ENCODE peak calls at places on chromosomes 1 and 21, in six cellular contexts. L is H1, J is HCT116, R is K562, T is HepG2, X is endothelial cell of umbilical vein. Y is an unnamed sample.

GRCh38 chr1:186977266-186977957 is 148.7 kb downstream of the PLA2G4A start:
- DNase-seq in J (no peak), L (no peak), X (peak; percentile 83), R (no peak), T (no peak), Y (no peak)

GRCh38 chr1:2269193-2269921 is 41.2 kb downstream of the SKI start:
- DNase-seq in T (no peak), J (no peak), R (no peak), L (no peak), X (no peak), Y (no peak)

GRCh38 chr1:53654216-53655210 is 84.5 kb downstream of the GLIS1 start:
- DNase-seq in L (no peak), R (peak; percentile 36), T (no peak), J (no peak), X (no peak), Y (no peak)

GRCh38 chr1:103123321-103123720 is 15.0 kb upstream of the COL11A1 start:
- DNase-seq in J (no peak), X (no peak), R (no peak), L (no peak), T (no peak), Y (no peak)

GRCh38 chr1:171107257-171107940 is 16.7 kb downstream of the FMO3 start:
- DNase-seq in T (no peak), L (no peak), X (no peak), R (no peak), J (no peak), Y (no peak)

GRCh38 chr1:229111703-229112319 is 159.1 kb upstream of the RAB4A start:
- DNase-seq in T (peak; percentile 41), X (no peak), L (no peak), R (no peak), J (no peak), Y (no peak)

GRCh38 chr1:9376886-9377333 is 84.2 kb downstream of the SPSB1 start:
- DNase-seq in X (peak; percentile 68), R (no peak), T (no peak), L (no peak), J (no peak), Y (no peak)

GRCh38 chr1:203442821-203443220 is 32.8 kb upstream of the PRELP start:
- DNase-seq in T (no peak), L (no peak), J (no peak), X (no peak), R (no peak), Y (no peak)

GRCh38 chr1:91400133-91400725 is 4.4 kb downstream of the HFM1 start:
- DNase-seq in L (no peak), R (no peak), X (no peak), J (no peak), T (no peak), Y (no peak)

GRCh38 chr1:2346691-2347408 is 44.5 kb downstream of the MORN1 start:
- DNase-seq in R (no peak), L (no peak), X (no peak), J (no peak), T (no peak), Y (no peak)

GRCh38 chr1:231032963-231033362 is 7.1 kb downstream of the FAM89A start:
- DNase-seq in R (no peak), L (no peak), J (no peak), T (no peak), X (peak; percentile 12), Y (peak; percentile 57)

GRCh38 chr21:38839683-38840286 is 34.1 kb downstream of the ETS2 start:
- DNase-seq in J (peak; percentile 21), L (no peak), R (no peak), T (no peak), X (peak; percentile 65), Y (no peak)

GRCh38 chr1:236685917-236686814 is at the start of gene ACTN2:
- DNase-seq in L (peak; percentile 76), X (peak; percentile 31), R (peak; percentile 90), T (no peak), J (no peak), Y (no peak)

GRCh38 chr1:93584238-93585003 is 97.2 kb downstream of the BCAR3 start:
- DNase-seq in J (no peak), T (no peak), R (no peak), X (no peak), L (no peak), Y (peak; percentile 65)

GRCh38 chr1:201190005-201190404 is 619 bp upstream of the IGFN1 start:
- DNase-seq in X (no peak), R (no peak), L (no peak), J (no peak), T (no peak), Y (no peak)

GRCh38 chr21:37208056-37208705 is 59.0 kb downstream of the VPS26C start:
- DNase-seq in R (peak; percentile 68), L (no peak), X (no peak), J (no peak), T (peak; percentile 13), Y (no peak)

GRCh38 chr1:153355445-153356071 is 2.1 kb upstream of the S100A9 start:
- DNase-seq in L (peak; percentile 67), X (peak; percentile 23), R (peak; percentile 68), T (peak; percentile 27), J (peak; percentile 46), Y (no peak)

GRCh38 chr21:37149411-37149810 is 76.4 kb downstream of the TTC3 start:
- DNase-seq in L (no peak), X (peak; percentile 37), T (peak; percentile 4), J (no peak), R (no peak), Y (no peak)

GRCh38 chr1:112341986-112342385 is 54.0 kb upstream of the CTTNBP2NL start:
- DNase-seq in X (no peak), L (no peak), J (no peak), R (no peak), T (no peak), Y (no peak)

GRCh38 chr1:112335351-112335750 is 60.7 kb upstream of the CTTNBP2NL start:
- DNase-seq in X (no peak), R (no peak), J (no peak), L (no peak), T (no peak), Y (no peak)

GRCh38 chr1:112332751-112333150 is 63.3 kb upstream of the CTTNBP2NL start:
- DNase-seq in X (no peak), R (no peak), L (no peak), J (no peak), T (no peak), Y (no peak)

DNA sequence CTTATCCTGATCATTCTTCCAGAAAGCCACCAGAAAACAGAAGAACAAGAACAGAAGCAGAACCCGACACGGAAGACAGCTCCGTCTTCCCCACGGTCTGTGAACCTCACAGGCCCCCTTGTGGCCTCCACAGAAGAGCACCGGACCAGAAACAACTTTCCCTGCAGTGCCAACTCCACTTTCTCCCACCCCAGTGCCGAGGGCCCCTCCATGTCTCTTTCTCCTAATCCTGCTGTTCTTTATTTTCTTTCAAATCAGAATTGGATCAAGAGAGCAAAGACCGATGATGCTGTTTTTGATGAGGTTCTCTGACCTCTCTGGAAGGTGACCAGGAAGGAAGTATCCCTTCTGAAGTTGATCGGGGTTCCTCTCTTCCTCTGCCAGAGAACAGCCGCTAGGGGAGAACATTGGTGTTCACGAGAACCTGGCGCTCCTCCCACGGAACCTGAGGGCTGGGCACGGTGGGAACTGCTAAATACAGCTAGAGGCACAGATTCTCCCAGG is 58.9 kb upstream of the CTTNBP2NL start:
- DNase-seq in L (no peak), X (peak; percentile 56), R (peak; percentile 67), J (peak; percentile 51), T (peak; percentile 13), Y (no peak)
- TF ChIP-seq POLR2AphosphoS5 in L (no peak), X (no peak), R (no peak), J (no peak), T (no peak), Y (no peak)

DNA sequence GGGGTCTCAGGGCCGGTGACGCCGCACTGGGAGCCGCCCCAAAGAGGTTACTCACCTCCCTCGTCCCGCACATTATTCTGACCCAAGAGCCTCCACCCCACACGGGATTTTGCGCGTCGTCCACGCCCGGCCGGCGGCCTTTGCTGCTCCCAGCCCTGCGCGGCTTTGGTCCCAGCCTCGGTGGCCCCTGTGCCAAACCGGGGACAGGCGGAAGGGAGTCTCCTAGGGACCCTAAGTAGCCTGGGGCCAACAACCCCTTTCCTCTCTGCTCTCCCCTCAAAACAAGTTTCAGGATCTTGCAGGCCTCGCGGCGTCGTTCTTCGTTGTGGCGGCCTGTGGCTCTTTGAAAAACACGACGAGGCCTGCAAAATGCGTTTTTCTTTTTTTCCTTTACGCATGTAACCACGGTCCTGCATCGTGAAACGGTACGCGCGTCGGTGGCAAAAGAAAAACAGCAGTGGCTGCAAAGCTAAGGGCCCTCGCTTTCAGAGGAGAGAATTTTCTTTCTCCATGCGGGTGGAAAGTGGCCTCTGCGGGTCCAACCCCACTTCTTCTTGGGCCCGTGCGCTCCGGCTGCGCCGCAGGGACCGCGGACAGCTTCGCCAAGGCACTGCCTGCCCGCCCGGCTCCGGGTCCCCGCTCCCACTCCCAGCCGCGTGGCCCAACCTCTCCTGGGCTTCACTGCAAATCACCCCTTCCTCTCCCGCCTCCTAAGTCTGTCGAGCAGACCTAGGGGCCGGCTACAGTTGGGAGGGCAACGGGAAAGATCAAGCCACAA is 816 bp upstream of the RUNX3 start:
- DNase-seq in L (peak; percentile 82), X (no peak), J (no peak), T (no peak), R (no peak), Y (no peak)
- TF ChIP-seq EZH2 in L (peak; percentile 99), X (peak; percentile 98), J (no peak), T (no peak), R (no peak), Y (no peak)

GRCh38 chr1:211527888-211528287 is 35.9 kb upstream of the RD3 start:
- DNase-seq in J (no peak), X (peak; percentile 79), R (no peak), T (no peak), L (no peak), Y (no peak)

GRCh38 chr1:211525101-211525676 is 33.2 kb upstream of the RD3 start:
- DNase-seq in R (no peak), L (no peak), X (no peak), J (no peak), T (no peak), Y (no peak)

GRCh38 chr1:211526101-211526500 is 34.1 kb upstream of the RD3 start:
- DNase-seq in X (no peak), L (no peak), T (no peak), R (no peak), J (no peak), Y (no peak)

GRCh38 chr1:211529011-211529410 is 37.0 kb upstream of the RD3 start:
- DNase-seq in T (no peak), J (no peak), X (no peak), L (no peak), R (no peak), Y (no peak)

DNA sequence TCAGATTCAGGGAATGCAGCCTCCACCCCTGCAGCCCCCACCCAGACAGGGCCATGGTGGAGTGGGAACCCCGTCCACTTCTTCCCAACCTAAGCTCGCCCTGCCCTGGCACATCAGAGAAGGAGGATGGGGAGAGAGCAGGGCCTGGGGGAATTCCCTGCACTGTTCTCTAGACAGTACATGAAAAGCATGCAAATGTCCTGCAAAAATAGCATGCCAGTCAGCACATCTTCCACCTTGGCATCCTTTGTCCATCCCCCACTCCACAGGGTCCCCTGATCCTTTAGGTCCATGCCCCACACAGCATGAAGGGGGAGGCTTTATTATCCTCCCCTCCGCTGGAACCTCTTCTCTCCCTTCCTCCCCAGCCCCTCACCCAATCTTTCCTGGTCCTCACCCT is 35.0 kb upstream of the RD3 start:
- DNase-seq in J (no peak), X (no peak), R (no peak), T (no peak), L (no peak), Y (no peak)
- H3K9ac ChIP-seq in J (no peak overlapping the region), X (no peak overlapping the region), R (no peak overlapping the region), T (no peak overlapping the region), L (no peak overlapping the region), Y (no peak overlapping the region)

GRCh38 chr1:925532-926421 is 2.1 kb downstream of the SAMD11 start:
- DNase-seq in R (peak; percentile 72), L (no peak), T (no peak), J (no peak), X (no peak), Y (no peak)
- TF ChIP-seq POLR2AphosphoS5 in R (no peak), L (no peak), T (no peak), J (peak; percentile 65), X (no peak), Y (peak; percentile 72)

GRCh38 chr1:72540674-72541073 is 258.3 kb upstream of the NEGR1 start:
- DNase-seq in R (no peak), J (no peak), X (no peak), L (no peak), T (no peak), Y (no peak)
- TF ChIP-seq EZH2 in R (no peak), J (no peak), X (no peak), L (no peak), T (no peak), Y (no peak)